ENCODE peak calls at places on chromosomes 5 and 9, in eight cellular contexts. One of them, this sample, is unnamed.

GRCh38 chr9:124139001-124139400 is 118.7 kb upstream of the NEK6 start:
- DNase-seq in AG09319: no peak
- DNase-seq in activated T-cell treated with anti-CD3 and anti-CD28 coated beads for 48 hours: no peak
- DNase-seq in posterior cingulate gyrus: no peak
- DNase-seq in thyroid gland: no peak
- DNase-seq in endothelial cell: no peak
- DNase-seq in EL: peak; percentile 53
- DNase-seq in H1: no peak
- DNase-seq in this sample: no peak

GRCh38 chr9:130443456-130443801 is 1.3 kb upstream of the ASS1 start:
- DNase-seq in thyroid gland: no peak
- DNase-seq in endothelial cell: no peak
- DNase-seq in activated T-cell treated with anti-CD3 and anti-CD28 coated beads for 48 hours: no peak
- DNase-seq in posterior cingulate gyrus: no peak
- DNase-seq in AG09319: no peak
- DNase-seq in EL: no peak
- DNase-seq in H1: no peak
- DNase-seq in this sample: no peak

GRCh38 chr5:2848634-2849033 is 97.2 kb upstream of the IRX2 start:
- DNase-seq in activated T-cell treated with anti-CD3 and anti-CD28 coated beads for 48 hours: no peak
- DNase-seq in thyroid gland: no peak
- DNase-seq in endothelial cell: no peak
- DNase-seq in EL: no peak
- DNase-seq in AG09319: no peak
- DNase-seq in posterior cingulate gyrus: no peak
- DNase-seq in H1: no peak
- DNase-seq in this sample: no peak

GRCh38 chr5:67058998-67059746 is 137.4 kb downstream of the CD180 start:
- DNase-seq in posterior cingulate gyrus: no peak
- DNase-seq in thyroid gland: no peak
- DNase-seq in H1: peak; percentile 29
- DNase-seq in AG09319: no peak
- DNase-seq in EL: no peak
- DNase-seq in activated T-cell treated with anti-CD3 and anti-CD28 coated beads for 48 hours: no peak
- DNase-seq in endothelial cell: peak; percentile 13
- DNase-seq in this sample: no peak

GRCh38 chr9:111895996-111896941 is at the start of gene UGCG:
- DNase-seq in AG09319: peak; percentile 80
- DNase-seq in endothelial cell: peak; percentile 93
- DNase-seq in thyroid gland: peak; percentile 81
- DNase-seq in activated T-cell treated with anti-CD3 and anti-CD28 coated beads for 48 hours: peak; percentile 90
- DNase-seq in EL: peak; percentile 91
- DNase-seq in posterior cingulate gyrus: peak; percentile 84
- DNase-seq in H1: peak; percentile 60
- DNase-seq in this sample: peak; percentile 93

GRCh38 chr5:63555874-63556273 is 406.4 kb downstream of the HTR1A start:
- DNase-seq in activated T-cell treated with anti-CD3 and anti-CD28 coated beads for 48 hours: no peak
- DNase-seq in AG09319: no peak
- DNase-seq in EL: peak; percentile 0
- DNase-seq in posterior cingulate gyrus: no peak
- DNase-seq in endothelial cell: no peak
- DNase-seq in thyroid gland: no peak
- DNase-seq in H1: no peak
- DNase-seq in this sample: peak; percentile 7

GRCh38 chr5:60679816-60680215 is 20.1 kb downstream of the DEPDC1B start:
- DNase-seq in endothelial cell: no peak
- DNase-seq in H1: no peak
- DNase-seq in posterior cingulate gyrus: no peak
- DNase-seq in thyroid gland: no peak
- DNase-seq in activated T-cell treated with anti-CD3 and anti-CD28 coated beads for 48 hours: no peak
- DNase-seq in AG09319: no peak
- DNase-seq in EL: no peak
- DNase-seq in this sample: no peak

GRCh38 chr5:163943546-163943945 is 438.1 kb downstream of the MAT2B start:
- DNase-seq in posterior cingulate gyrus: no peak
- DNase-seq in EL: no peak
- DNase-seq in thyroid gland: no peak
- DNase-seq in activated T-cell treated with anti-CD3 and anti-CD28 coated beads for 48 hours: no peak
- DNase-seq in endothelial cell: no peak
- DNase-seq in H1: no peak
- DNase-seq in AG09319: peak; percentile 0
- DNase-seq in this sample: no peak

GRCh38 chr9:92870289-92870688 is 7.5 kb downstream of the ZNF484 start:
- DNase-seq in endothelial cell: no peak
- DNase-seq in activated T-cell treated with anti-CD3 and anti-CD28 coated beads for 48 hours: no peak
- DNase-seq in H1: no peak
- DNase-seq in thyroid gland: no peak
- DNase-seq in AG09319: no peak
- DNase-seq in posterior cingulate gyrus: no peak
- DNase-seq in EL: no peak
- DNase-seq in this sample: no peak

GRCh38 chr5:1156033-1156753 is 44.3 kb upstream of the SLC12A7 start:
- DNase-seq in H1: no peak
- DNase-seq in endothelial cell: no peak
- DNase-seq in thyroid gland: no peak
- DNase-seq in EL: no peak
- DNase-seq in posterior cingulate gyrus: no peak
- DNase-seq in activated T-cell treated with anti-CD3 and anti-CD28 coated beads for 48 hours: no peak
- DNase-seq in AG09319: no peak
- DNase-seq in this sample: no peak

GRCh38 chr5:144033481-144033880 is 137.0 kb downstream of the YIPF5 start:
- DNase-seq in EL: no peak
- DNase-seq in endothelial cell: no peak
- DNase-seq in posterior cingulate gyrus: no peak
- DNase-seq in H1: no peak
- DNase-seq in activated T-cell treated with anti-CD3 and anti-CD28 coated beads for 48 hours: no peak
- DNase-seq in thyroid gland: no peak
- DNase-seq in AG09319: no peak
- DNase-seq in this sample: no peak

This sample was measured in LoVo.